ENCODE peak calls at places on chromosomes 6 and 20, in six cellular contexts. T is kidney glomerular epithelial cell, E is Peyer's patch, H is cardiac fibroblast, O is breast epithelium, Z is lower lobe of right lung. N is an unnamed sample.

GRCh38 chr6:170136541-170137175 is 154.2 kb downstream of the DLL1 start:
- DNase-seq in T (no peak), E (peak; percentile 32), H (no peak), O (peak; percentile 51), Z (peak; percentile 45), N (no peak)

GRCh38 chr20:53642196-53643030 is 48.8 kb upstream of the ZNF217 start:
- DNase-seq in T (no peak), E (no peak), H (peak; percentile 87), O (no peak), Z (no peak), N (no peak)

GRCh38 chr6:10151144-10151915 is 263.5 kb downstream of the TFAP2A start:
- DNase-seq in T (no peak), E (no peak), H (peak; percentile 14), O (no peak), Z (no peak), N (peak; percentile 69)

GRCh38 chr6:5093231-5094015 is 8.3 kb downstream of the PPP1R3G start:
- DNase-seq in T (no peak), E (no peak), H (no peak), O (no peak), Z (no peak), N (no peak)

GRCh38 chr6:126372626-126373025 is 32.7 kb downstream of the CENPW start:
- DNase-seq in T (no peak), E (no peak), H (peak; percentile 18), O (no peak), Z (no peak), N (no peak)

GRCh38 chr6:134278000-134278399 is 39.9 kb downstream of the SGK1 start:
- DNase-seq in T (no peak), E (no peak), H (no peak), O (no peak), Z (no peak), N (no peak)

GRCh38 chr6:72748759-72749158 is 126.9 kb downstream of the KCNQ5 start:
- DNase-seq in T (peak; percentile 74), E (no peak), H (peak; percentile 91), O (no peak), Z (no peak), N (no peak)

GRCh38 chr6:167420858-167421766 is 96.2 kb downstream of the TTLL2 start:
- DNase-seq in T (no peak), E (peak; percentile 97), H (no peak), O (no peak), Z (no peak), N (no peak)

GRCh38 chr20:50541606-50542041 is 31.4 kb downstream of the PTPN1 start:
- DNase-seq in T (no peak), E (no peak), H (no peak), O (no peak), Z (no peak), N (no peak)

GRCh38 chr20:62953167-62953838 is 794 bp downstream of the SLC17A9 start:
- DNase-seq in T (no peak), E (no peak), H (no peak), O (no peak), Z (peak; percentile 45), N (no peak)

GRCh38 chr20:38369387-38369786 is 23.1 kb downstream of the LBP start:
- DNase-seq in T (no peak), E (no peak), H (peak; percentile 28), O (no peak), Z (no peak), N (no peak)

GRCh38 chr6:78629154-78629721 is 238.1 kb upstream of the IRAK1BP1 start:
- DNase-seq in T (no peak), E (peak; percentile 52), H (peak; percentile 53), O (no peak), Z (no peak), N (no peak)

GRCh38 chr6:130944486-130944885 is 117.3 kb downstream of the SMLR1 start:
- DNase-seq in T (no peak), E (no peak), H (no peak), O (no peak), Z (no peak), N (no peak)

GRCh38 chr20:16051968-16052367 is 521.3 kb downstream of the KIF16B start:
- DNase-seq in T (no peak), E (no peak), H (no peak), O (no peak), Z (no peak), N (no peak)

GRCh38 chr6:139583420-139583819 is 209.0 kb upstream of the CITED2 start:
- DNase-seq in T (no peak), E (no peak), H (peak; percentile 42), O (no peak), Z (no peak), N (no peak)

GRCh38 chr20:1437222-1437904 is 29.3 kb downstream of the NSFL1C start:
- DNase-seq in T (peak; percentile 57), E (peak; percentile 86), H (peak; percentile 91), O (peak; percentile 68), Z (peak; percentile 82), N (peak; percentile 29)

GRCh38 chr20:59020938-59021551 is 1.8 kb downstream of the TUBB1 start:
- DNase-seq in T (no peak), E (no peak), H (peak; percentile 43), O (no peak), Z (no peak), N (no peak)

GRCh38 chr6:111788779-111789276 is 84.4 kb downstream of the FYN start:
- DNase-seq in T (peak; percentile 88), E (no peak), H (no peak), O (no peak), Z (no peak), N (no peak)

GRCh38 chr20:43584448-43585138 is 6.1 kb upstream of the IFT52 start:
- DNase-seq in T (peak; percentile 1), E (no peak), H (peak; percentile 67), O (no peak), Z (no peak), N (no peak)

GRCh38 chr20:32610897-32611218 is 25.7 kb upstream of the NOL4L start:
- DNase-seq in T (no peak), E (no peak), H (no peak), O (no peak), Z (no peak), N (no peak)

GRCh38 chr6:165568326-165568725 is 94.7 kb downstream of the PDE10A start:
- DNase-seq in T (no peak), E (no peak), H (no peak), O (no peak), Z (no peak), N (no peak)

GRCh38 chr20:818001-818664 is 15.4 kb upstream of the FAM110A start:
- DNase-seq in T (no peak), E (no peak), H (no peak), O (no peak), Z (no peak), N (no peak)

GRCh38 chr6:7262037-7262461 is 51.0 kb downstream of the SSR1 start:
- DNase-seq in T (no peak), E (no peak), H (no peak), O (peak; percentile 50), Z (no peak), N (no peak)

GRCh38 chr20:8309638-8310037 is 177.6 kb downstream of the PLCB1 start:
- DNase-seq in T (peak; percentile 32), E (no peak), H (no peak), O (no peak), Z (no peak), N (peak; percentile 16)

GRCh38 chr6:149098700-149099276 is 218.7 kb upstream of the TAB2 start:
- DNase-seq in T (no peak), E (no peak), H (no peak), O (no peak), Z (no peak), N (no peak)

GRCh38 chr6:150180517-150180916 is 37.7 kb downstream of the PPP1R14C start:
- DNase-seq in T (no peak), E (no peak), H (no peak), O (no peak), Z (no peak), N (no peak)

GRCh38 chr6:33430991-33431879 is 11.4 kb downstream of the SYNGAP1 start:
- DNase-seq in T (peak; percentile 38), E (peak; percentile 64), H (peak; percentile 52), O (no peak), Z (peak; percentile 71), N (peak; percentile 71)